ENCODE peak calls at places on chromosomes 12 and 14, in five cellular contexts. I is GM12891, F is HCT116, U is spleen, T is breast epithelium. Z is an unnamed sample.
A peak's percentile ranks its signal among the peaks of the same experiment; 100 is the strongest.

GRCh38 chr12:33942172-33942571 is 80.1 kb upstream of the ALG10 start:
- DNase-seq in U (no peak), F (no peak), T (no peak), I (no peak), Z (no peak)

GRCh38 chr14:104146651-104147345 is 8.4 kb downstream of the KIF26A start:
- DNase-seq in U (peak; percentile 65), T (no peak), F (no peak), I (no peak), Z (peak; percentile 70)

GRCh38 chr14:28461379-28461778 is 305.2 kb upstream of the FOXG1 start:
- DNase-seq in U (no peak), F (no peak), I (no peak), T (no peak), Z (no peak)

GRCh38 chr12:54049164-54049563 is 4.5 kb upstream of the HOXC4 start:
- DNase-seq in T (no peak), F (no peak), I (no peak), U (no peak), Z (no peak)

GRCh38 chr14:39469094-39469710 is 37.0 kb upstream of the FBXO33 start:
- DNase-seq in U (no peak), T (no peak), F (no peak), I (no peak), Z (no peak)

GRCh38 chr12:4288296-4289019 is 14.9 kb downstream of the CCND2 start:
- DNase-seq in T (no peak), I (no peak), F (no peak), U (no peak), Z (peak; percentile 72)

GRCh38 chr14:103066399-103066798 is 9.1 kb upstream of the CDC42BPB start:
- DNase-seq in F (no peak), I (no peak), U (peak; percentile 35), T (no peak), Z (peak; percentile 77)

GRCh38 chr12:132166801-132167591 is 22.7 kb downstream of the NOC4L start:
- DNase-seq in F (no peak), T (no peak), U (no peak), I (no peak), Z (no peak)

GRCh38 chr12:91380651-91381050 is 198.0 kb upstream of the DCN start:
- DNase-seq in I (no peak), F (no peak), U (no peak), T (no peak), Z (no peak)

GRCh38 chr12:16605666-16606116 is 271 bp downstream of the LMO3 start:
- DNase-seq in U (no peak), I (no peak), F (no peak), T (no peak), Z (no peak)

GRCh38 chr14:30227871-30228270 is 300.2 kb upstream of the PRKD1 start:
- DNase-seq in T (peak; percentile 43), F (no peak), U (no peak), I (no peak), Z (no peak)

GRCh38 chr14:70886421-70887206 is 20.6 kb upstream of the PCNX1 start:
- DNase-seq in I (no peak), F (no peak), U (no peak), T (no peak), Z (no peak)

GRCh38 chr12:20000229-20000869 is 368.0 kb upstream of the PDE3A start:
- DNase-seq in T (no peak), F (no peak), U (no peak), I (no peak), Z (no peak)

GRCh38 chr12:110750784-110751461 is 8.2 kb upstream of the PPP1CC start:
- DNase-seq in U (no peak), T (no peak), I (no peak), F (no peak), Z (no peak)

GRCh38 chr12:131090254-131091210 is 136.8 kb downstream of the ADGRD1 start:
- DNase-seq in U (peak; percentile 44), I (no peak), T (no peak), F (no peak), Z (peak; percentile 64)

GRCh38 chr12:46266382-46266791 is 2.5 kb downstream of the SLC38A1 start:
- DNase-seq in F (no peak), T (no peak), I (no peak), U (no peak), Z (no peak)

GRCh38 chr12:95096852-95097251 is 23.4 kb upstream of the NR2C1 start:
- DNase-seq in T (no peak), U (no peak), I (no peak), F (no peak), Z (no peak)

GRCh38 chr12:98823012-98823411 is 177.9 kb downstream of the APAF1 start:
- DNase-seq in T (no peak), I (no peak), F (no peak), U (no peak), Z (no peak)

GRCh38 chr12:2288001-2288400 is 235.2 kb downstream of the CACNA1C start:
- DNase-seq in U (no peak), I (no peak), T (no peak), F (no peak), Z (no peak)

GRCh38 chr14:102849522-102850379 is 72.5 kb downstream of the TRAF3 start:
- DNase-seq in T (no peak), F (no peak), I (no peak), U (no peak), Z (no peak)

GRCh38 chr12:90333939-90334338 is 621.0 kb downstream of the CCER1 start:
- DNase-seq in I (no peak), T (no peak), U (no peak), F (no peak), Z (no peak)

GRCh38 chr12:57549909-57550627 is at the start of gene KIF5A:
- DNase-seq in F (no peak), T (no peak), I (peak; percentile 62), U (peak; percentile 87), Z (no peak)

GRCh38 chr14:33475623-33476022 is 475.3 kb downstream of the EGLN3 start:
- DNase-seq in I (no peak), U (no peak), T (no peak), F (no peak), Z (no peak)

GRCh38 chr12:89033062-89033461 is 319.2 kb downstream of the DUSP6 start:
- DNase-seq in U (no peak), F (no peak), I (no peak), T (no peak), Z (no peak)

GRCh38 chr14:94648801-94649200 is 36.6 kb downstream of the SERPINA3 start:
- DNase-seq in T (no peak), I (no peak), F (no peak), U (no peak), Z (no peak)

GRCh38 chr12:59388176-59388575 is 207.7 kb upstream of the SLC16A7 start:
- DNase-seq in I (no peak), T (no peak), F (no peak), U (no peak), Z (no peak)
- TF ChIP-seq POLR2AphosphoS5 in I (no peak), T (no peak), F (no peak), U (no peak), Z (no peak)

GRCh38 chr12:8452036-8452435 is 3.7 kb upstream of the CLEC6A start:
- DNase-seq in F (no peak), U (no peak), T (no peak), I (no peak), Z (no peak)
- TF ChIP-seq POLR2AphosphoS5 in F (no peak), U (no peak), T (no peak), I (no peak), Z (no peak)

GRCh38 chr12:55828357-55828756 is 1.0 kb downstream of the DNAJC14 start:
- DNase-seq in T (no peak), U (no peak), I (no peak), F (no peak), Z (peak; percentile 44)

GRCh38 chr12:55827806-55828205 is 1.6 kb downstream of the DNAJC14 start:
- DNase-seq in U (no peak), T (no peak), I (no peak), F (no peak), Z (peak; percentile 72)

GRCh38 chr12:55830601-55831406 is 1.4 kb upstream of the DNAJC14 start:
- DNase-seq in T (peak; percentile 71), I (peak; percentile 74), U (peak; percentile 85), F (no peak), Z (peak; percentile 90)

GRCh38 chr12:55831407-55831880 is 2.1 kb upstream of the DNAJC14 start:
- DNase-seq in F (no peak), U (peak; percentile 44), I (no peak), T (no peak), Z (peak; percentile 77)

DNA sequence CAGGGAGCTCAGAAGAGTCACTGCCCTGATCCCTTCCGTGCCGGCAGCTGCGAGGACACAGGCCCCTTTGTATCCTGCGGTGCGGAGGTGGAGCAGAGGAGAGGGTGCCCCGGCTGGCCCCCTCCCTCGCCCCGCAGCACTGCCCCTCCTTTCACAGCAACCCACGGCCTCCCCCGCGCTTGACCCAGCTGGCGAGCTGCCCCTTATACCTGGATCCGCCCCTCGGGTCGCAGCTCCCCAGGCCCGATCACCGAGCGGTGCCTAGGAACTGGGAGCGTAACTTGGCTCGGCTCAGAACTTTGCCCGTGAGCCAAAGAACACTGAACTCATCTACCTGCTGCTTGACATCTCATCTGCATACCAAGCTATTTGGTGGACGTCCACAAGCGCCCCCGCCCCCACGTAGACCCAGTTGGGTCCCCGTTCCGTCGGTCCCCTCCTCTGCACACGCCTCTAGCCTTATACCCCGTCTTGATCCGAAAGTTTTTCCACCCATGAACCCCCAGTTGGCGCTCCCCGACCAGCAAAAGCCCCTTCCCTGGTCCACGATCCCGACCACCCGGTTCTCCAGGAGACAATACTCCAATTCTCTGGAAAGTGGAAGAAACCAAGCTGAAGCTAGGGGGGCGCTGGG is 697 bp upstream of the DNAJC14 start:
- DNase-seq in U (peak; percentile 93), T (no peak), F (no peak), I (peak; percentile 57), Z (peak; percentile 87)
- TF ChIP-seq POLR2AphosphoS5 in U (no peak), T (no peak), F (peak; percentile 42), I (no peak), Z (no peak)

DNA sequence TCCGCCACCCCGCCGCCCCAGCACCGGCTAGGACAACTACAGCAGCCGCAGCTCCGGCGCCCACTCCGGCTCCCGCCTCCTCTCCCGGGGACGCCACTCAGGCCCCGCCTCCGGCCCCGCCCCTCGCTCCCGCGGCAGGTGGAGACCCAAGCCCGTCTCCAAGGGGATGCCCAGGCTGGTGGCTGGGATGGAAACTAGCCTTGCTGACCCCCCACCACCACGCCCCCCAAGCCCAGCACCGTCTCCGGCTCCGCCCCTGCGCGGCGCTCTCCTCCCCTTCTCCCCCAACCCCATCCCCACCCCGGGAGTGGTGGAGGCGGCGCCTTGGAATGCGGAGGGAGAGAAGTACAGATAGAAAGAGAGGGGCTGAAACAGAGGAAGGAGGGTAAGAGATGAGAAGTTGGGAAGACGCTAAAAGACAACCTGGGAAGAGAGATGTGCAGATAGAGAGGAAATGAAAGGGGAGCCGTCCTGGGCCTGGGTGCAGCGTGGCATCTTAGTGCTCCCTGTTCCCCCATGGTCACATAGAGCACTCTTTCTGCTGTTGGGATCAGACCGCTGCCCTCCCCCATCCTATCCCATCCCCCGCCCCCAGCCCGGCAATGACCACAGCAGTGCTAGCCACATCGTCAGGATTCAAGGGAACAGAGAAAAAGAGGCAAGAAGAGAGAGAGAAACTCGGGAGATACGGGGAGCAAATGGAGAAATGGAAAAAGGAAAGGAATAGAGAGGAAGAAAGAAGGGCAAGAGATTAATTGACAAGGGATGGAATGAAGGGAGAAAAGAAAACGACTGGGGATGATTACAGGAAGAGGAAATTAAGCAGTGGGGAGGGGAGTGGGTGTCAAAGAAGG is at the start of gene ITGA7:
- DNase-seq in I (peak; percentile 75), T (no peak), U (peak; percentile 92), F (no peak), Z (peak; percentile 79)
- TF ChIP-seq POLR2AphosphoS5 in I (no peak), T (no peak), U (peak; percentile 34), F (no peak), Z (no peak)